ENCODE peak calls at places on chromosomes 12 and 14, in ten cellular contexts. P is heart left ventricle, E is astrocyte of the cerebellum, F is fibroblast of villous mesenchyme, D is pancreas, L is fibroblast of mammary gland, X is mammary epithelial cell, M is fibroblast of lung, V is lower lobe of right lung, T is lung. B is an unnamed sample.

GRCh38 chr12:45849289-45849688 is 119.8 kb downstream of the ARID2 start:
- DNase-seq in P (no peak), E (no peak), F (peak), D (no peak), L (no peak), X (no peak), M (peak), V (no peak), T (no peak), B (no peak)

GRCh38 chr14:78232666-78233065 is 62.5 kb downstream of the NRXN3 start:
- DNase-seq in P (no peak), E (no peak), F (no peak), D (no peak), L (no peak), X (no peak), M (no peak), V (no peak), T (no peak), B (no peak)

GRCh38 chr12:94147991-94148840 is at the start of gene PLXNC1:
- DNase-seq in P (peak), E (no peak), F (peak), D (peak), L (peak), X (peak), M (peak), V (peak), T (peak), B (peak)

GRCh38 chr12:107402041-107403022 is 283.3 kb upstream of the PWP1 start:
- DNase-seq in P (no peak), E (peak), F (peak), D (peak), L (peak), X (peak), M (peak), V (no peak), T (peak), B (peak)

GRCh38 chr12:65500121-65500846 is 221.8 kb downstream of the MSRB3 start:
- DNase-seq in P (no peak), E (peak), F (peak), D (no peak), L (peak), X (peak), M (peak), V (no peak), T (no peak), B (no peak)

GRCh38 chr12:57460457-57461325 is 1.1 kb downstream of the GLI1 start:
- DNase-seq in P (peak), E (no peak), F (no peak), D (no peak), L (no peak), X (no peak), M (no peak), V (no peak), T (no peak), B (no peak)

GRCh38 chr14:92400579-92401444 is 77.8 kb downstream of the SLC24A4 start:
- DNase-seq in P (no peak), E (no peak), F (peak), D (no peak), L (no peak), X (no peak), M (peak), V (no peak), T (no peak), B (no peak)

GRCh38 chr12:52058631-52059324 is 7.5 kb downstream of the NR4A1 start:
- DNase-seq in P (no peak), E (no peak), F (peak), D (no peak), L (no peak), X (no peak), M (peak), V (peak), T (no peak), B (no peak)

GRCh38 chr12:45928309-45928708 is 62.1 kb downstream of the SCAF11 start:
- DNase-seq in P (no peak), E (no peak), F (no peak), D (no peak), L (no peak), X (no peak), M (no peak), V (no peak), T (no peak), B (no peak)

GRCh38 chr12:31245822-31246469 is 80.0 kb downstream of the SINHCAF start:
- DNase-seq in P (no peak), E (no peak), F (peak), D (no peak), L (no peak), X (no peak), M (peak), V (no peak), T (no peak), B (peak)

GRCh38 chr12:12837025-12837872 is 24.1 kb downstream of the DDX47 start:
- DNase-seq in P (no peak), E (peak), F (peak), D (peak), L (peak), X (peak), M (peak), V (no peak), T (no peak), B (peak)

GRCh38 chr12:101954681-101955080 is 77.3 kb downstream of the DRAM1 start:
- DNase-seq in P (no peak), E (no peak), F (no peak), D (no peak), L (no peak), X (no peak), M (no peak), V (no peak), T (no peak), B (no peak)

GRCh38 chr12:77575376-77575775 is 255.3 kb upstream of the NAV3 start:
- DNase-seq in P (no peak), E (no peak), F (peak), D (no peak), L (no peak), X (no peak), M (no peak), V (no peak), T (no peak), B (no peak)

GRCh38 chr12:124805050-124805449 is 58.6 kb downstream of the SCARB1 start:
- DNase-seq in P (no peak), E (no peak), F (no peak), D (no peak), L (no peak), X (no peak), M (no peak), V (no peak), T (no peak), B (no peak)

GRCh38 chr12:57143454-57143853 is 4.0 kb downstream of the LRP1-AS start:
- DNase-seq in P (no peak), E (no peak), F (no peak), D (no peak), L (no peak), X (no peak), M (no peak), V (no peak), T (no peak), B (no peak)

GRCh38 chr12:13367973-13368372 is 171.4 kb downstream of the EMP1 start:
- DNase-seq in P (no peak), E (no peak), F (no peak), D (no peak), L (no peak), X (no peak), M (no peak), V (no peak), T (no peak), B (no peak)

GRCh38 chr12:20212036-20212435 is 156.3 kb upstream of the PDE3A start:
- DNase-seq in P (no peak), E (peak), F (peak), D (no peak), L (peak), X (no peak), M (peak), V (no peak), T (no peak), B (peak)

GRCh38 chr12:25152055-25152454 is 42.9 kb downstream of the DNAI7 start:
- DNase-seq in P (no peak), E (no peak), F (no peak), D (no peak), L (no peak), X (no peak), M (no peak), V (no peak), T (no peak), B (no peak)

GRCh38 chr14:38384746-38385145 is 128.9 kb upstream of the CLEC14A start:
- DNase-seq in P (no peak), E (no peak), F (no peak), D (no peak), L (no peak), X (no peak), M (no peak), V (no peak), T (no peak), B (peak)

GRCh38 chr12:14167005-14167628 is 185.7 kb upstream of the GRIN2B start:
- DNase-seq in P (no peak), E (peak), F (peak), D (no peak), L (peak), X (peak), M (peak), V (no peak), T (peak), B (peak)

GRCh38 chr14:105050551-105050897 is 14.7 kb downstream of the GPR132 start:
- DNase-seq in P (no peak), E (no peak), F (peak), D (peak), L (no peak), X (peak), M (no peak), V (peak), T (peak), B (peak)

GRCh38 chr14:92515510-92516343 is 2.1 kb downstream of the RIN3 start:
- DNase-seq in P (no peak), E (no peak), F (no peak), D (no peak), L (no peak), X (no peak), M (no peak), V (no peak), T (no peak), B (no peak)

GRCh38 chr12:6551063-6551461 is 4.8 kb downstream of the IFFO1 start:
- DNase-seq in P (peak), E (no peak), F (no peak), D (no peak), L (no peak), X (no peak), M (no peak), V (no peak), T (no peak), B (no peak)

GRCh38 chr12:76915381-76916169 is 36.8 kb upstream of the CSRP2 start:
- DNase-seq in P (no peak), E (no peak), F (peak), D (no peak), L (peak), X (no peak), M (peak), V (no peak), T (no peak), B (peak)

GRCh38 chr12:96397756-96398421 is 2.4 kb downstream of the CDK17 start:
- DNase-seq in P (no peak), E (no peak), F (peak), D (no peak), L (no peak), X (no peak), M (peak), V (no peak), T (no peak), B (no peak)

GRCh38 chr14:47539065-47539464 is 136.3 kb downstream of the MDGA2 start:
- DNase-seq in P (peak), E (peak), F (no peak), D (no peak), L (peak), X (no peak), M (no peak), V (no peak), T (no peak), B (peak)

GRCh38 chr12:101727098-101727497 is 12.2 kb downstream of the SYCP3 start:
- DNase-seq in P (no peak), E (no peak), F (no peak), D (no peak), L (no peak), X (no peak), M (no peak), V (no peak), T (no peak), B (no peak)

GRCh38 chr12:27705263-27705662 is 5.4 kb upstream of the MRPS35 start:
- DNase-seq in P (no peak), E (no peak), F (no peak), D (no peak), L (no peak), X (no peak), M (no peak), V (no peak), T (no peak), B (no peak)

GRCh38 chr12:76891609-76892008 is 12.8 kb upstream of the CSRP2 start:
- DNase-seq in P (no peak), E (no peak), F (no peak), D (no peak), L (no peak), X (no peak), M (no peak), V (no peak), T (no peak), B (no peak)

GRCh38 chr12:111773801-111774551 is 7.2 kb downstream of the ALDH2 start:
- DNase-seq in P (no peak), E (peak), F (peak), D (peak), L (peak), X (peak), M (peak), V (peak), T (peak), B (peak)

GRCh38 chr12:130506844-130507243 is 169.2 kb downstream of the PIWIL1 start:
- DNase-seq in P (no peak), E (no peak), F (no peak), D (no peak), L (no peak), X (no peak), M (no peak), V (no peak), T (no peak), B (no peak)

GRCh38 chr12:124588689-124589318 is 21.4 kb upstream of the NCOR2 start:
- DNase-seq in P (peak), E (no peak), F (peak), D (no peak), L (peak), X (peak), M (peak), V (no peak), T (no peak), B (peak)

GRCh38 chr12:120590741-120591407 is 9.7 kb upstream of the POP5 start:
- DNase-seq in P (no peak), E (no peak), F (no peak), D (no peak), L (no peak), X (no peak), M (no peak), V (no peak), T (no peak), B (no peak)

GRCh38 chr12:44015333-44015941 is 179.6 kb downstream of the TMEM117 start:
- DNase-seq in P (no peak), E (peak), F (peak), D (no peak), L (peak), X (peak), M (peak), V (no peak), T (no peak), B (peak)

GRCh38 chr12:64457036-64457435 is 5.1 kb downstream of the TBK1 start:
- DNase-seq in P (no peak), E (no peak), F (peak), D (no peak), L (peak), X (no peak), M (no peak), V (no peak), T (no peak), B (peak)

GRCh38 chr12:91023326-91024004 is 18.7 kb upstream of the EPYC start:
- DNase-seq in P (no peak), E (peak), F (peak), D (no peak), L (peak), X (peak), M (peak), V (no peak), T (no peak), B (peak)

GRCh38 chr14:51310453-51311074 is 70.5 kb downstream of the TMX1 start:
- DNase-seq in P (no peak), E (peak), F (peak), D (no peak), L (peak), X (no peak), M (peak), V (no peak), T (no peak), B (peak)

GRCh38 chr14:96224480-96225096 is 19.9 kb downstream of the BDKRB2 start:
- DNase-seq in P (no peak), E (no peak), F (no peak), D (no peak), L (no peak), X (peak), M (no peak), V (no peak), T (no peak), B (no peak)

GRCh38 chr14:96227428-96227827 is 22.8 kb downstream of the BDKRB2 start:
- DNase-seq in P (no peak), E (no peak), F (no peak), D (no peak), L (no peak), X (no peak), M (no peak), V (no peak), T (no peak), B (no peak)

GRCh38 chr14:96229315-96229714 is 24.7 kb downstream of the BDKRB2 start:
- DNase-seq in P (no peak), E (no peak), F (no peak), D (no peak), L (peak), X (no peak), M (no peak), V (no peak), T (no peak), B (no peak)

GRCh38 chr14:96221841-96222240 is 17.2 kb downstream of the BDKRB2 start:
- DNase-seq in P (no peak), E (no peak), F (no peak), D (no peak), L (no peak), X (no peak), M (no peak), V (no peak), T (no peak), B (no peak)

DNA sequence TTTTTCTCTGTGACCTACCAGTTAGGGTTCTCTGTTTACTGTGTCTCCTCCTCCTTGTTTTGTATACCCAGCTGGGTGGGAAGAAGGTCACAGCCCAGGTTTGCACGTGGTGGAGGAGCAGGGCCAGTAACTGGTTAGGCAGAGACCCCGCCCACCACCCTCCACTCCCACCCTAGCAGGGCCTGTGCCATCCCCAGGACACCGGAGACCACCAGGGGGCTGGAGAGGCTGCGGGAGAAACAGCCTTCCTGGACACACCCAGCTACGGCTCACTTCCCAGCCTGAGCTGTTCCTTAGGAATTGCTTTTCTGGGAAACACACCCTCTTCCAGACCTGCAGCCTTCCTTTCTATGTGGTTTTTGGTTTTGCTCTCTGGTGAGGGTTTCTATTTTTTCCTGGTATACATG is 21.1 kb downstream of the BDKRB2 start:
- DNase-seq in P (no peak), E (no peak), F (peak), D (no peak), L (peak), X (peak), M (peak), V (no peak), T (no peak), B (no peak)
- TF ChIP-seq CTCF in P (peak), E (no peak), F (peak), D (no peak), L (peak), X (peak), M (peak), V (peak), T (no peak), B (peak)

DNA sequence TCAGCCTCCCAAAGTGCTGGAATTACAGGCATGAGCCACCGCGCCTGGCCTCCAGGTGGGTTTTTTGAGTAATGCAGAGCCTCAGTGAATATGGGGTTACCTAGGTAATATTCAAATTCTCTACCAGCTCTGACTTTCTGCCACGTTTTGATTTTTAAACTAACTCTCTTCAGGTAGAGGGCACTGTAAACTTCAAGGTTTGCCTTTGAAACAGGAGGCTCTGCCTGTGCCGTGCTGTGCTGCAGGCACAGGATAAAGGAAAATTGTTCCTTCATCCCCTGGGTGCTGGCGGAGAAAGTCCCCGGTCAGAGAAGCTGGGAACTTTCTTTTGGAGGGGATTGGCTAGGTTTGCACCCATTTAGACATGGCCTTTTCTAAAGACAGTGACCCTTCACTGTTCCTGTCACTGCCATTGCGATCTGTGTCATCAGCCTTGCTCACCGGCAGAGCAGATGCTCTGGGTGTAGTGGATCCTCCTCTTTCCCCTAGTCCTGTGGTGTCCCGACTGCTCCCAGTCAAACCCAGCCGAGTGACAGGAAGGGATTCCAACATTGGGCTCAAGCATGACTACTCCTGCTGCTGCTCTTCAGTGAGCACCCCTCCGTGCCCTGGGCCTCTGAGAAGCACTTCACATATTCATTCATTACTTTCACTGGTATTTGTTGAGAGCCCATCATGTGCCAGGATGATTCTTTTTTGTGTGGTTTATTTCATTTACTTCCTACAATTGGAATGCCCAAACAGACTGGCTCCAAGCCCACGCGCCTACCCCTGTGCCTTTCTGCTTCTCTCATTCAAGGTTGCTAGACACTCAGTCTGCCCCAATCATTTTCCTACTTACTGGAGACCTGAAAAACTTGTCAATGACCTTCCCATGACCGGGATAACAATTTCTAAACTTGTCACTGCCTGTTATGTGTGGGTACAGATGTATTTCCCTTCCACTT is 103.6 kb downstream of the TMEM30B start:
- DNase-seq in P (no peak), E (no peak), F (peak), D (no peak), L (no peak), X (peak), M (peak), V (no peak), T (no peak), B (no peak)
- H3K4me3 ChIP-seq in P (no peak), E (no peak), F (no peak), D (no peak), L (no peak), X (peak), M (no peak), V (no peak), T (no peak), B (no peak)

DNA sequence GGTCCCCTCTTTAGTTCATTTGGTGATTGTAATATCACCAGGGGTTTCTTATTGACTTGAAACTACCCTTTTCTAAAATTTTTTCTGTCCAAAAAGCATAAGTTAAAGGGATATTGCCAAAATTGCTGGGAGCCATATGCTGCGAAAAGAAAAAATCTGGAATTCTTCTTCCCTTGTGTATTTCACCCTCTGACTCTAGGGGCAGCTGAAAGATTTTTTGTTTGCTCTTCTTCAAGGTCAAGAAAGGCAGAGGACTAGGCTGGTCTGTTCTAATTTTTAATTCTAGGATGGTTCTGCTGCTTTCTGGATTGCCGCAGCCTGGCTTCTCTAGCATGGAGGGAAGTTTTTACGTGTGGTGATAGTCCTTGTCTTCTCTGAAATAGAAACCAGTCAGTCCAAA is 61.6 kb downstream of the FBXL14 start:
- DNase-seq in P (no peak), E (no peak), F (no peak), D (no peak), L (no peak), X (no peak), M (no peak), V (no peak), T (no peak), B (no peak)
- TF ChIP-seq CTCF in P (no peak), E (peak), F (no peak), D (no peak), L (peak), X (no peak), M (peak), V (no peak), T (no peak), B (no peak)

GRCh38 chr12:85468356-85469157 is 188.5 kb downstream of the ALX1 start:
- DNase-seq in P (no peak), E (peak), F (peak), D (peak), L (peak), X (peak), M (peak), V (peak), T (peak), B (peak)
- H3K4me3 ChIP-seq in P (peak), E (peak), F (peak), D (peak), L (no peak), X (peak), M (peak), V (peak), T (no peak), B (peak)

GRCh38 chr12:80313184-80313583 is 130.9 kb upstream of the PTPRQ start:
- DNase-seq in P (no peak), E (no peak), F (no peak), D (no peak), L (peak), X (no peak), M (peak), V (no peak), T (no peak), B (peak)
- TF ChIP-seq CTCF in P (no peak), E (no peak), F (no peak), D (no peak), L (peak), X (peak), M (peak), V (no peak), T (no peak), B (no peak)

B was measured in choroid plexus epithelial cell.